ENCODE peak calls at places on chromosomes 11 and 22, in eight cellular contexts. E is colonic mucosa, O is ovary, U is A549, S is gastrocnemius medialis, M is uterus, A is K562, T is pancreas. C is an unnamed sample.
A peak's percentile ranks its signal among the peaks of the same experiment; 100 is the strongest.

GRCh38 chr22:49132009-49132408 is 695.7 kb downstream of the BRD1 start:
- DNase-seq in T (no peak), A (no peak), S (no peak), O (no peak), U (no peak), M (no peak), E (no peak), C (no peak)

GRCh38 chr11:12599408-12600143 is 74.6 kb upstream of the TEAD1 start:
- DNase-seq in A (peak; percentile 68), O (peak; percentile 48), U (peak; percentile 41), T (peak; percentile 90), S (peak; percentile 36), M (peak; percentile 33), E (peak; percentile 65), C (no peak)

GRCh38 chr11:126212089-126212660 is 593 bp downstream of the FAM118B start:
- DNase-seq in T (no peak), S (no peak), M (no peak), A (peak; percentile 40), U (no peak), E (no peak), O (no peak), C (no peak)

GRCh38 chr22:19058713-19059451 is 63.3 kb downstream of the DGCR2 start:
- DNase-seq in T (no peak), A (no peak), M (no peak), O (no peak), S (no peak), U (no peak), E (no peak), C (no peak)

GRCh38 chr11:2993000-2993330 is 836 bp upstream of the NAP1L4 start:
- DNase-seq in S (no peak), A (no peak), E (no peak), T (no peak), U (peak; percentile 51), M (no peak), O (no peak), C (no peak)

GRCh38 chr22:45704648-45705047 is 33.0 kb downstream of the ATXN10 start:
- DNase-seq in E (no peak), U (no peak), S (no peak), T (no peak), A (no peak), M (no peak), O (no peak), C (no peak)

GRCh38 chr11:31437742-31438435 is 68.2 kb downstream of the DNAJC24 start:
- DNase-seq in U (no peak), T (no peak), O (no peak), E (no peak), A (no peak), S (no peak), M (no peak), C (no peak)

GRCh38 chr11:79045811-79046304 is 395.0 kb downstream of the TENM4 start:
- DNase-seq in E (no peak), A (no peak), O (no peak), S (no peak), M (no peak), T (no peak), U (no peak), C (no peak)

GRCh38 chr11:102158151-102158734 is 48.0 kb downstream of the YAP1 start:
- DNase-seq in A (no peak), O (no peak), U (no peak), M (no peak), S (no peak), E (peak; percentile 47), T (no peak), C (no peak)

GRCh38 chr11:37108436-37109204 is 510.6 kb upstream of the RAG2 start:
- DNase-seq in M (no peak), A (no peak), S (no peak), O (no peak), U (no peak), T (no peak), E (no peak), C (no peak)
- TF ChIP-seq CTCF in M (no peak), A (no peak), S (no peak), O (no peak), U (no peak), T (no peak), E (no peak), C (no peak)

DNA sequence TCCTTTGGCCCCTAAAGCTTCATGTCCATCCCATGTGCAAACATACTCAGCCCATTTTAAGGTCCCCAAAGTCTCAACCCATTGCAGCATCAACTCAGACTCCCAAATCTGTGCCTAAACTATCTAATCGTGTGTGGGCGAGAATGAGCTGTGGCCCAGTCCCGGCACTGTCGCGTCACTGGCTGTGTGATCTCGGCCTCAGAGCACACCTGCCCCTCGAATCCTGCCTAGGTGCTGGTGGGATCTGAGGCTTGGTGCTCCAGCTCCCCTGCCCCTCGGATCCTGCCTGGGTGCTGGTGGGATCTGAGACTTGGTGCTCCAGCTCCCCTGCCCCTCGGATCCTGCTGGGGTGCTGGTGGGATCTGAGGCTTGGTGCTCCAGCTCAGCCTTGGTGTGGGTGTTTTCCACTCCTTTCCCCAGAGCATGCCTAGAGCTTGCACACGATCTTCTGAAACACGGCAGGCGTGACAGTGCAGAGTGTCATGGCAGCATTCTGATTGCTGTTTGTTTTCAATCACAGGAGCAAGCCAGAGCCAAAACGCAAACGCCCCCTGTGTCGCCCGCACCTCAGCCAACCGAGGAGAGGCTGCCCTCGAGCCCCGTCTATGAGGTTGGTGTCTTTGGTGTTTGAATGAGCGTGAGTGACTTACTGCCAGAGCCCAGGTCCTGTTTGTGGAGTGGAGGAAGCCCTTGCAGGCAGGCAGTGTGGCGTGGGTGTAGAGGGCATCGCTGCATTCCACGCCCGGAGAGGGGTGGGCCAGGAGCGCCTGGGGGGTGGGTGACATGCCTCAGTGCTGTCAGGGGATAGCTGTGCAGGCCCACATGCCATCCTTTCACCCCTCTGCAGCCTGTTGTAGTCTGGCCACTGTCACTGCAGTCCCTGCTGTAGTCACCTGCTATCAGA is 32.6 kb downstream of the CTTN start:
- DNase-seq in M (no peak), T (no peak), O (no peak), E (no peak), U (no peak), A (no peak), S (no peak), C (no peak)
- H3K4me3 ChIP-seq in M (no peak overlapping the region), T (no peak overlapping the region), O (no peak overlapping the region), E (no peak overlapping the region), U (no peak overlapping the region), A (no peak overlapping the region), S (no peak overlapping the region), C (no peak overlapping the region)

DNA sequence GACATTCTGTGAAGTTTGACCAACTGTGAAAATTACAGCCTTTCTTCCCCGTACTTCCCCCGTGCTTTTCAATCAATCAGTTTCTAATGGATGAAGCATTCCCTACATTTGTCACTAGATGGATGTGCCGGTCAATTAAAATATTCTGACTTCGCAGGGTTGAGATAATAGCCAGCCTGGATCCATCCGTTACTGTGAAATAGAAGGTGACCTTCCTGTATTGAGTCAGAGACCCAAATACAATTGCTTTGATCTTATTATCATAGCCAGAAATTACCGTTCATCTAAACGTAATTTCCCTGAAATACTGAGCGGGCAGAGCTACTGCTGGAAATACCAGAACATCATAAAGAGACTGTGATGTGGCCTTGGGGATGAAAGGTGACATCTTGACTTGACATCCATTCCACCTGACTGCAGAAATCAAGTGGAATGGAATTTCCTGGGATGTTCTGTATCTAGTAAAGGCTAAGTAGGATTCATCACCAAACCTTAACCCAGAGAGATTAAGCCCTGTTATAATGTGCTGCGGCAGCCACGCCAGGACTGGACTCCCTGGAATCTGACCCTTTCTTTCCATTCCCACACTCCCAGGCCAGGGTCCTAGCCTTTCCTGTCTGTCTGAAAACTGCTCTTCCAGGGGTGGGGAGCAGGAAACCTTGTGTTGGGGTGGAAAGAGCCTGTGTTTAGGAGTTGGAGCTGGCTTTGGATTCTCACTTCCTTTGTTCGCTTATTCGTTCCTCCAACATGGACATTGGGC is 20.9 kb upstream of the PARVB start:
- DNase-seq in O (no peak), A (no peak), U (no peak), E (no peak), S (no peak), T (no peak), M (no peak), C (no peak)
- H3K27ac ChIP-seq in O (no peak overlapping the region), A (no peak overlapping the region), U (no peak overlapping the region), E (no peak overlapping the region), S (no peak overlapping the region), T (no peak overlapping the region), M (no peak overlapping the region), C (no peak overlapping the region)

DNA sequence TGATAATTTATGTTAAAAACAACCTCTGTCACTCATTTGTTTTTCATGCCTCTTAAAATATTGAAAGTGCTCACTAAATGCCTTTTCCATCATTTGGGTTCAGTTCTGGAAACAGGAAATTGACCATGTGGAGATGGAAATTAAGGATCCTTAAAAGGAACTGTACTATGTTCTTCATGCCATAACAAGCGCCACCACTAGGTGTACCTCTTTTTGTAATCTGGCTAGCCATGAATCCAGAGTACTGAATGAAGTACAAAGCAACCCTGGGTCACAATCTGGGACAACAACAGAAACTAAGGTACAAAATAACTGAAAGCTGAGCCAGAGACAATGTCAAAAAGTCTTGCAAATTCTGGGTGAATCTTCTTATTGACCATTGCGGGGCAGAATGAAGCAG is 559.1 kb downstream of the FAM181B start:
- DNase-seq in T (no peak), E (no peak), S (no peak), O (no peak), M (no peak), A (no peak), U (no peak), C (no peak)
- TF ChIP-seq CTCF in T (no peak), E (no peak), S (no peak), O (no peak), M (no peak), A (no peak), U (no peak), C (no peak)

GRCh38 chr22:41237707-41238569 is 2.8 kb downstream of the CHADL start:
- DNase-seq in A (peak; percentile 22), S (peak; percentile 58), O (peak; percentile 72), E (peak; percentile 82), U (no peak), M (peak; percentile 54), T (peak; percentile 93), C (no peak)
- H3K4me3 ChIP-seq in A (no peak overlapping the region), S (peak overlapping the region; percentile 40), O (peak overlapping the region; percentile 33), E (peak overlapping the region; percentile 35), U (no peak overlapping the region), M (peak overlapping the region; percentile 44), T (peak overlapping the region; percentile 47), C (peak overlapping the region; percentile 67)

GRCh38 chr22:47634342-47634741 is 871.9 kb downstream of the TBC1D22A start:
- DNase-seq in U (no peak), O (peak; percentile 9), S (no peak), T (no peak), A (no peak), E (no peak), M (no peak), C (no peak)
- H3K27ac ChIP-seq in U (no peak overlapping the region), O (no peak overlapping the region), S (no peak overlapping the region), T (no peak overlapping the region), A (no peak overlapping the region), E (no peak overlapping the region), M (no peak overlapping the region), C (no peak overlapping the region)

DNA sequence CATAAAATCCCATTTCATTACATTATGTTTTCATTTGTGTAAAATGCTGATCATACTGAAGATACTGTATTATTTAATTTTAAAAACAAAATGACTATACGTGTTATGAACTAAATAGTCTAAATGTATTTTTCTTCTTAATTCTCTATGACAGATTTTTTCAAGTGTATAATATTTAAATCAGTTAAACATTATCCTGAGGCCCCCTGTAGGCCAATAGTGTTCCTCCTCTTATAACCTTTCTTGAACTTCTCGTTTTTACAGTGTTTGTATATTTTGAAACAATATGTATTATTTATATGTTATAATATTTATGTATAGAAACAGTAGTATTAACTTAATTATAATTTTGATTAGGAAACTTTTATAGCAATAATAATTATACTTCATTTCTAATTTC is 151.1 kb upstream of the CHORDC1 start:
- DNase-seq in O (no peak), S (no peak), A (no peak), E (no peak), T (no peak), U (no peak), M (no peak), C (no peak)
- TF ChIP-seq CTCF in O (no peak), S (no peak), A (no peak), E (no peak), T (no peak), U (no peak), M (no peak), C (no peak)